ENCODE peak calls at places on chromosomes 12 and 14, in five cellular contexts. C, E, M, G and D are unnamed samples.

GRCh38 chr12:26090853-26091510 is 33.9 kb downstream of the BHLHE41 start:
- DNase-seq in G (no peak), C (no peak), E (no peak), M (peak; percentile 12), D (peak; percentile 26)

GRCh38 chr12:10634427-10634826 is 21.0 kb upstream of the MAGOHB start:
- DNase-seq in G (peak; percentile 82), E (no peak), C (no peak), M (peak; percentile 71), D (peak; percentile 94)

GRCh38 chr12:116338064-116338872 is 60.8 kb upstream of the MED13L start:
- DNase-seq in E (no peak), C (no peak), M (no peak), G (no peak), D (no peak)

GRCh38 chr14:21308479-21309237 is 28.8 kb downstream of the RPGRIP1 start:
- DNase-seq in E (no peak), G (peak; percentile 71), C (peak; percentile 87), M (peak; percentile 23), D (peak; percentile 3)

GRCh38 chr14:103086771-103087342 is 2.8 kb downstream of the LBHD2 start:
- DNase-seq in G (no peak), C (no peak), M (no peak), E (no peak), D (no peak)

GRCh38 chr12:47903927-47904646 is 707 bp downstream of the VDR start:
- DNase-seq in M (peak; percentile 82), G (peak; percentile 90), C (no peak), E (peak; percentile 46), D (peak; percentile 89)

GRCh38 chr12:70609739-70610491 is 27.3 kb downstream of the PTPRB start:
- DNase-seq in E (no peak), M (no peak), G (peak; percentile 50), C (no peak), D (peak; percentile 39)

GRCh38 chr14:98293527-98293926 is 978.5 kb downstream of the BCL11B start:
- DNase-seq in M (no peak), E (no peak), G (no peak), C (peak; percentile 46), D (peak; percentile 12)

GRCh38 chr14:94180655-94181271 is 6.6 kb downstream of the PPP4R4 start:
- DNase-seq in E (no peak), M (peak; percentile 42), C (no peak), G (peak; percentile 54), D (peak; percentile 44)

GRCh38 chr14:36657409-36658090 is 4.1 kb upstream of the PAX9 start:
- DNase-seq in E (no peak), C (no peak), M (no peak), G (peak; percentile 37), D (no peak)

GRCh38 chr12:110379201-110379600 is 24.3 kb downstream of the ANAPC7 start:
- DNase-seq in M (no peak), E (peak; percentile 81), G (no peak), C (no peak), D (peak; percentile 50)

GRCh38 chr14:36085861-36086260 is 90.7 kb downstream of the PTCSC3 start:
- DNase-seq in G (no peak), E (no peak), C (no peak), M (no peak), D (no peak)

GRCh38 chr14:29927596-29928341 is at the start of gene PRKD1:
- DNase-seq in M (peak; percentile 62), E (no peak), G (peak; percentile 79), C (peak; percentile 31), D (peak; percentile 71)

GRCh38 chr12:111823891-111824290 is 18.1 kb upstream of the MAPKAPK5 start:
- DNase-seq in M (no peak), E (no peak), C (no peak), G (no peak), D (no peak)

GRCh38 chr14:45085004-45085403 is 1.1 kb downstream of the PRPF39 start:
- DNase-seq in E (no peak), M (peak; percentile 46), G (peak; percentile 25), C (no peak), D (peak; percentile 52)

GRCh38 chr12:43148711-43149110 is 403.3 kb downstream of the ADAMTS20 start:
- DNase-seq in C (no peak), M (no peak), E (no peak), G (peak; percentile 66), D (no peak)

GRCh38 chr14:59482120-59482434 is 2.1 kb downstream of the L3HYPDH start:
- DNase-seq in E (no peak), M (no peak), C (no peak), G (no peak), D (no peak)

GRCh38 chr14:69715725-69716482 is 51.0 kb upstream of the SRSF5 start:
- DNase-seq in M (peak; percentile 70), G (peak; percentile 81), E (peak; percentile 57), C (peak; percentile 73), D (peak; percentile 91)

GRCh38 chr12:132948146-132949066 is 7.7 kb downstream of the ZNF605 start:
- DNase-seq in G (no peak), M (no peak), E (no peak), C (no peak), D (no peak)

GRCh38 chr14:65359503-65359902 is 53.0 kb upstream of the FUT8 start:
- DNase-seq in M (peak; percentile 59), E (no peak), G (peak; percentile 37), C (no peak), D (peak; percentile 38)

GRCh38 chr12:121803861-121804416 is at the start of gene SETD1B:
- DNase-seq in G (peak; percentile 78), C (no peak), M (peak; percentile 44), E (no peak), D (peak; percentile 72)

GRCh38 chr12:460301-461230 is 827 bp downstream of the B4GALNT3 start:
- DNase-seq in C (no peak), E (no peak), G (peak; percentile 30), M (no peak), D (no peak)
- H3K4me3 ChIP-seq in C (peak overlapping the region; percentile 47), E (peak overlapping the region; percentile 27), G (peak overlapping the region; percentile 10), M (peak overlapping the region; percentile 25), D (no peak overlapping the region)

GRCh38 chr14:52253503-52253902 is 14.0 kb upstream of the PTGDR start:
- DNase-seq in E (no peak), C (no peak), G (peak; percentile 81), M (peak; percentile 5), D (no peak)
- H3K4me3 ChIP-seq in E (no peak overlapping the region), C (no peak overlapping the region), G (no peak overlapping the region), M (no peak overlapping the region), D (no peak overlapping the region)

GRCh38 chr12:67573456-67573855 is 75.1 kb upstream of the DYRK2 start:
- DNase-seq in M (no peak), C (no peak), G (no peak), E (no peak), D (no peak)

GRCh38 chr12:67568055-67568454 is 80.5 kb upstream of the DYRK2 start:
- DNase-seq in M (no peak), C (no peak), E (no peak), G (no peak), D (no peak)

DNA sequence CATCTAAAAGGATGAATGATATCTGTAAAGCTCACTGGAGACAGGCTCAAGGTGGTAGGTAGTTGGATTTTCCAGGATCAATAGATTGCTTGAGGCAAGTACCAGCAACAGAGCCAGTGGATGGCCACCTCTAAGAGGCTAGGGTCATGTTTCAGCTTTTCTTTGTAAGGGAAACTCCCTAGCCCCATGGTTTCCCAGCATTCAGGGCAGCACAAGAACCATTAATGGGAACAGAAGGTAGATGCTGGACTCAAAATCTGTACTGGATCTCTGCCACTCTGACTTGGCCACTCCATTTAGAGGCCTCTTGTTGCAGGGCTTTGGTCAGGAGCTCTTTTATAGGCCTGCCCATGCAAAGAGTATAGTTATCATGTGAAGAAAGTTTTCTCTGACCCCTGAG is 76.1 kb upstream of the DYRK2 start:
- DNase-seq in G (no peak), M (no peak), E (no peak), C (no peak), D (no peak)
- H3K4me3 ChIP-seq in G (no peak overlapping the region), M (no peak overlapping the region), E (no peak overlapping the region), C (no peak overlapping the region), D (no peak overlapping the region)

GRCh38 chr12:98515368-98516183 is at the start of gene TMPO:
- DNase-seq in C (peak; percentile 81), E (peak; percentile 44), M (peak; percentile 87), G (peak; percentile 97), D (peak; percentile 87)

GRCh38 chr12:98514984-98515367 is 414 bp upstream of the TMPO start:
- DNase-seq in M (no peak), E (no peak), G (no peak), C (no peak), D (no peak)

GRCh38 chr12:98513379-98514318 is 1.7 kb upstream of the TMPO start:
- DNase-seq in M (no peak), E (no peak), G (no peak), C (no peak), D (no peak)

GRCh38 chr12:98516184-98516873 is 939 bp downstream of the TMPO start:
- DNase-seq in M (peak; percentile 81), C (peak; percentile 72), E (peak; percentile 48), G (peak; percentile 89), D (peak; percentile 79)

GRCh38 chr12:98519257-98519907 is 4.0 kb downstream of the TMPO start:
- DNase-seq in C (no peak), E (no peak), G (no peak), M (no peak), D (no peak)
- H3K4me3 ChIP-seq in C (no peak overlapping the region), E (no peak overlapping the region), G (no peak overlapping the region), M (no peak overlapping the region), D (no peak overlapping the region)

GRCh38 chr14:30940886-30941285 is 66.5 kb downstream of the COCH start:
- DNase-seq in C (no peak), E (no peak), G (no peak), M (no peak), D (no peak)

GRCh38 chr14:30938617-30939016 is 64.3 kb downstream of the COCH start:
- DNase-seq in G (no peak), C (no peak), E (no peak), M (no peak), D (no peak)

DNA sequence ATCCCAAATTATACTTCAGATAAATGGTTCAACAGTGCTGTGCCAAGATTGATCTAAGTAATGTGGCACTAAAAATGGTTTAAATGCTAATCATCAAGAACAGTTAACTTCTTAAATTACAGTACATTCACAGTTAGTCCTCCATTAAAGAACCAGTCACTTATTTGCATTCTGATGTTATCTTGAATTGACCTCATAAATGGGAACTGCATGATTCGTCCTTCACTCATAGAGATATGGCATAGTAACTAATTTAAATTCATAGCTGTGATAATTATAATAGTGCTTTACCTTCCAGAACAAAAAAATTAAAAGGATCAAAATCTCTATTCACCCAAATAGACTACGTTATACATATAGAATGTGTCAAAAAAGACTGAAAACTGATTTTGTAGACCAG is 61.1 kb downstream of the COCH start:
- DNase-seq in G (no peak), C (no peak), E (no peak), M (no peak), D (no peak)
- H3K4me3 ChIP-seq in G (no peak overlapping the region), C (no peak overlapping the region), E (no peak overlapping the region), M (no peak overlapping the region), D (no peak overlapping the region)